ENCODE peak calls at places on chromosomes 12 and 14, in seven cellular contexts. A is GM12878, O is ovary, M is transverse colon, S is adrenal gland, R is RWPE2, H is breast epithelium. X is an unnamed sample.

GRCh38 chr14:69312608-69313007 is 52.6 kb downstream of the GALNT16 start:
- DNase-seq in H (peak), A (no peak), M (no peak), S (no peak), O (no peak), R (peak), X (no peak)

GRCh38 chr12:63937381-63938168 is 93.1 kb downstream of the SRGAP1 start:
- DNase-seq in O (no peak), S (no peak), A (no peak), H (no peak), M (no peak), R (no peak), X (no peak)

GRCh38 chr12:127145929-127146789 is 1120.8 kb upstream of the TMEM132C start:
- DNase-seq in O (peak), H (no peak), S (peak), R (no peak), M (peak), A (no peak), X (no peak)

GRCh38 chr12:128976120-128976519 is 122.8 kb downstream of the GLT1D1 start:
- DNase-seq in O (no peak), R (no peak), M (peak), S (no peak), A (no peak), H (no peak), X (peak)

GRCh38 chr12:49043856-49044258 is 16.7 kb downstream of the KMT2D start:
- DNase-seq in A (no peak), M (peak), H (no peak), S (peak), O (peak), R (peak), X (peak)

GRCh38 chr12:54591001-54591591 is 2.6 kb upstream of the PPP1R1A start:
- DNase-seq in M (peak), A (no peak), H (no peak), O (no peak), S (no peak), R (no peak), X (no peak)

GRCh38 chr12:24561882-24562760 is 386.8 kb downstream of the BCAT1 start:
- DNase-seq in A (no peak), H (no peak), S (peak), M (peak), O (peak), R (no peak), X (peak)

GRCh38 chr12:114165921-114166320 is 199.8 kb upstream of the RBM19 start:
- DNase-seq in H (no peak), M (no peak), O (no peak), R (no peak), A (no peak), S (no peak), X (no peak)

GRCh38 chr12:113688313-113688712 is 216.6 kb upstream of the LHX5 start:
- DNase-seq in H (no peak), S (no peak), M (no peak), A (no peak), R (no peak), O (no peak), X (no peak)

GRCh38 chr12:67568055-67568454 is 80.5 kb upstream of the DYRK2 start:
- DNase-seq in O (no peak), A (no peak), R (no peak), H (no peak), M (no peak), S (no peak), X (no peak)

GRCh38 chr14:69693145-69693544 is 73.8 kb upstream of the SRSF5 start:
- DNase-seq in R (no peak), H (no peak), S (peak), O (peak), A (no peak), M (peak), X (peak)

GRCh38 chr12:78641837-78642423 is 222.6 kb upstream of the SYT1 start:
- DNase-seq in A (no peak), M (no peak), R (no peak), O (no peak), S (no peak), H (no peak), X (no peak)

GRCh38 chr12:51910691-51911090 is 3.4 kb downstream of the ACVRL1 start:
- DNase-seq in A (no peak), O (no peak), S (no peak), R (no peak), M (no peak), H (no peak), X (no peak)

GRCh38 chr12:52455818-52456217 is 3.9 kb upstream of the KRT6B start:
- DNase-seq in H (no peak), R (no peak), O (no peak), M (no peak), S (no peak), A (no peak), X (no peak)

GRCh38 chr14:67391266-67391665 is 20.7 kb downstream of the PLEK2 start:
- DNase-seq in M (no peak), O (no peak), S (no peak), H (no peak), A (no peak), R (no peak), X (no peak)

GRCh38 chr12:103560604-103561101 is 26.4 kb upstream of the STAB2 start:
- DNase-seq in A (no peak), H (no peak), O (no peak), M (no peak), R (peak), S (no peak), X (no peak)

GRCh38 chr14:91387135-91387849 is 30.3 kb downstream of the CCDC88C start:
- DNase-seq in H (no peak), S (no peak), R (no peak), M (no peak), O (no peak), A (no peak), X (no peak)

GRCh38 chr14:97456958-97457357 is 659.8 kb downstream of the VRK1 start:
- DNase-seq in R (no peak), M (no peak), O (no peak), S (no peak), A (no peak), H (no peak), X (peak)

GRCh38 chr12:12598864-12599263 is 12.8 kb upstream of the CREBL2 start:
- DNase-seq in A (no peak), H (no peak), S (no peak), M (no peak), R (no peak), O (no peak), X (no peak)

GRCh38 chr12:116236986-116237385 is 40.5 kb downstream of the MED13L start:
- DNase-seq in S (no peak), M (no peak), R (no peak), H (no peak), A (no peak), O (no peak), X (no peak)

GRCh38 chr12:2791086-2791485 is 3.7 kb upstream of the FKBP4 start:
- DNase-seq in S (peak), R (peak), H (no peak), O (no peak), M (no peak), A (no peak), X (no peak)

GRCh38 chr12:109967383-109968031 is 28.7 kb downstream of the GIT2 start:
- DNase-seq in A (no peak), M (no peak), H (no peak), O (no peak), S (peak), R (no peak), X (no peak)

GRCh38 chr14:63614964-63615363 is 26.7 kb downstream of the WDR89 start:
- DNase-seq in O (no peak), M (no peak), R (no peak), S (no peak), A (no peak), H (no peak), X (no peak)

GRCh38 chr12:21998782-21999181 is 47.2 kb upstream of the CMAS start:
- DNase-seq in H (no peak), O (no peak), A (no peak), R (no peak), S (no peak), M (no peak), X (no peak)

GRCh38 chr12:15756822-15757221 is 32.4 kb downstream of the EPS8 start:
- DNase-seq in R (no peak), A (no peak), M (no peak), H (no peak), S (no peak), O (no peak), X (no peak)

GRCh38 chr12:104737113-104737512 is 221.0 kb downstream of the SLC41A2 start:
- DNase-seq in A (no peak), M (no peak), O (no peak), H (no peak), R (no peak), S (no peak), X (no peak)

GRCh38 chr14:94560782-94561655 is at the start of gene SERPINA4:
- DNase-seq in O (no peak), H (no peak), S (no peak), M (no peak), R (peak), A (no peak), X (no peak)

GRCh38 chr12:116879509-116880212 is 1.6 kb downstream of the HRK start:
- DNase-seq in H (no peak), O (no peak), R (no peak), A (no peak), S (no peak), M (peak), X (no peak)

GRCh38 chr14:47826809-47827208 is 151.4 kb upstream of the MDGA2 start:
- DNase-seq in M (no peak), H (no peak), O (no peak), A (no peak), R (no peak), S (no peak), X (no peak)

GRCh38 chr12:124866883-124867232 is 3.2 kb upstream of the SCARB1 start:
- DNase-seq in S (peak), H (no peak), R (no peak), A (no peak), O (no peak), M (no peak), X (no peak)

GRCh38 chr12:127297327-127297726 is 969.6 kb upstream of the TMEM132C start:
- DNase-seq in R (no peak), H (no peak), A (no peak), O (no peak), S (no peak), M (no peak), X (no peak)

GRCh38 chr14:105840266-105841021 is 314.1 kb downstream of the TMEM121 start:
- DNase-seq in M (no peak), H (no peak), S (peak), R (peak), O (no peak), A (no peak), X (no peak)

GRCh38 chr14:33563492-33563891 is 387.4 kb downstream of the EGLN3 start:
- DNase-seq in O (no peak), A (no peak), H (no peak), M (no peak), R (no peak), S (no peak), X (no peak)

GRCh38 chr14:68463705-68464104 is 329.2 kb downstream of the ZFP36L1 start:
- DNase-seq in H (no peak), R (no peak), M (no peak), S (no peak), A (no peak), O (no peak), X (no peak)

GRCh38 chr14:74140374-74140850 is 55.7 kb downstream of the LIN52 start:
- DNase-seq in S (peak), M (peak), H (no peak), A (no peak), O (no peak), R (no peak), X (peak)

GRCh38 chr12:83198291-83198690 is 511.6 kb downstream of the TMTC2 start:
- DNase-seq in O (no peak), S (no peak), H (no peak), M (no peak), R (no peak), A (no peak), X (no peak)

GRCh38 chr12:66733839-66734238 is 55.0 kb upstream of the GRIP1 start:
- DNase-seq in O (no peak), S (no peak), H (no peak), M (no peak), A (no peak), R (no peak), X (no peak)

GRCh38 chr12:48092606-48093005 is 13.3 kb downstream of the SENP1 start:
- DNase-seq in O (no peak), M (no peak), S (no peak), R (no peak), A (no peak), H (no peak), X (no peak)

GRCh38 chr14:45610303-45610702 is 357.3 kb upstream of the MIS18BP1 start:
- DNase-seq in M (no peak), H (no peak), S (no peak), R (no peak), O (no peak), A (no peak), X (peak)
- TF ChIP-seq CTCF in M (peak), H (peak), S (no peak), R (peak), O (no peak), A (no peak), X (no peak)

GRCh38 chr12:122183588-122183940 is 641 bp downstream of the LRRC43 start:
- DNase-seq in S (no peak), O (no peak), M (no peak), R (no peak), H (no peak), A (no peak), X (no peak)
- H3K4me3 ChIP-seq in S (peak), O (peak), M (peak), R (no peak), H (peak), A (no peak), X (no peak)

GRCh38 chr14:78673845-78674244 is 503.7 kb downstream of the NRXN3 start:
- DNase-seq in H (no peak), R (no peak), M (no peak), O (no peak), S (no peak), A (no peak), X (no peak)
- TF ChIP-seq CTCF in H (no peak), R (no peak), M (no peak), O (no peak), S (no peak), A (no peak), X (no peak)

DNA sequence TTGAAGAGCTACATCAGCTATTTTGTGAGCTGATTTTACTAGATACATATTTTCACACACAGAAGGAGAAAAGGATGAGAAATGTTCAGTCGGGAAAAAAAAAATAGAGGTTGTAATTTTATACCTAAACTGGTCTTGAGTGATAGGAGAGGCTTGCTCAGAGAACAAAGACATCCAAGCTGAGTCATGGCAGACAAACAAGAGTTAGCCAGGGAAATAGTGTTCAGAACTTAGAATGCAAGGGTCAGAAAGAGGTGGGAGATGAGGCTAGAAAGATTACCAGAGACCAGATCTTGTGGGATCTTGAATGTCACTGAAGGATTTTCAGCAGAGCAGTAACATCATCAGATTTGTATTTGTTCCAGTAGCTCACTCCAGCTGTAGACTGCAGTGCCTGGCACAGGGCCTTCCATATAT is 121.9 kb upstream of the ATF1 start:
- DNase-seq in H (no peak), R (no peak), S (no peak), O (no peak), A (no peak), M (no peak), X (no peak)
- H3K4me3 ChIP-seq in H (no peak), R (no peak), S (no peak), O (no peak), A (no peak), M (no peak), X (no peak)

DNA sequence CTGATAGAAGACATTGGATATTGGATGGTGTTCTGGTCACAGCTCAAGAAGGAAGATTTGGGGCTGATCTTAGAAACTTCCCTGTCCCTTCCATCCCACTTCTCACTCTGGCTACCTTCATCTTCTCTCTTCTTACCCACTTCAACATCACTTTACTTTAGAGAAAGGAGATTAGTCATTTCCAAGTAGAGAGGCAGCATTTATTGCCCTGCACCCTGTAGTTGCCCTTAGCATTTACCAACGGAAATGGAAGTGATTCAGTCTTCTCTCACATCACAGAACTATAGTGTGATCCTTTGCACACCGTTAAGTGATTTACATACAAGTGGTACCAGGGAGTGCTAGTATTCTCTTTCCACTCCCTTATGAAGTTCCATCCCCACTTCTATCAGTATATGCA is 52.4 kb downstream of the PHLDA1 start:
- DNase-seq in M (no peak), O (no peak), S (no peak), R (no peak), H (no peak), A (no peak), X (peak)
- TF ChIP-seq CTCF in M (no peak), O (no peak), S (no peak), R (no peak), H (no peak), A (no peak), X (no peak)

DNA sequence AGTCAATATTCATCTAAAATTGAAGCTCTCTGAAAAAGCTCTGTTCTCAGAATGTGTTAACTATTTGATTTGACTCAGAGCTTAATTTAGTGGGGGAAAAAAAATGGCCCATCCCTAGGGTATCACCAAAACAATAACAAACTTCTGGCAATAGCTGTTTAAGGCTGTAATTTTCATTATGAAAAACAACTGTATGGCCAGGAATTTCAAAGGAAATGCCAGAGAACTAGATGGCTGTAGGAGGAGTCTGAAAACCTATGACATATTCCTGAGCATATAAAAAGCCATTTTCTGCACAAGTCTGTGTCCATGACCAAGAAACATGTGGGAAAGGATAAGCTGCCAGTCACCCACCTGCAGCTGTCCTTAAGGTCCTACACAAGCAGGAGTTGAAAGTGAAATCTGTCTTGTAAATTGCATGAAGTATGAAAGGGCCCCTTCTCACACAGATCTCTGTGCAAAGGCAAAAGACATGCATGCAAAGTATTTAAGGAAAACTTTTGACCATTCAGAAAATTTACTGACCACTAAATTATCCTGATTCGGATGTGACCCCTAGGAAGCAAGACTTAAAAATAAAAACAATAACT is 299.1 kb downstream of the BTG1 start:
- DNase-seq in O (no peak), S (no peak), H (no peak), M (no peak), R (no peak), A (no peak), X (peak)
- H3K4me3 ChIP-seq in O (no peak), S (no peak), H (no peak), M (no peak), R (no peak), A (no peak), X (no peak)

GRCh38 chr12:102095677-102096263 is 24.1 kb downstream of the NUP37 start:
- DNase-seq in S (no peak), H (no peak), M (no peak), O (no peak), A (peak), R (no peak), X (peak)
- TF ChIP-seq CTCF in S (no peak), H (no peak), M (peak), O (no peak), A (peak), R (peak), X (peak)

GRCh38 chr14:51092965-51093364 is 1.9 kb downstream of the TRIM9 start:
- DNase-seq in R (no peak), A (no peak), O (no peak), M (no peak), S (no peak), H (no peak), X (no peak)
- H3K4me3 ChIP-seq in R (no peak), A (no peak), O (no peak), M (peak), S (no peak), H (peak), X (no peak)

DNA sequence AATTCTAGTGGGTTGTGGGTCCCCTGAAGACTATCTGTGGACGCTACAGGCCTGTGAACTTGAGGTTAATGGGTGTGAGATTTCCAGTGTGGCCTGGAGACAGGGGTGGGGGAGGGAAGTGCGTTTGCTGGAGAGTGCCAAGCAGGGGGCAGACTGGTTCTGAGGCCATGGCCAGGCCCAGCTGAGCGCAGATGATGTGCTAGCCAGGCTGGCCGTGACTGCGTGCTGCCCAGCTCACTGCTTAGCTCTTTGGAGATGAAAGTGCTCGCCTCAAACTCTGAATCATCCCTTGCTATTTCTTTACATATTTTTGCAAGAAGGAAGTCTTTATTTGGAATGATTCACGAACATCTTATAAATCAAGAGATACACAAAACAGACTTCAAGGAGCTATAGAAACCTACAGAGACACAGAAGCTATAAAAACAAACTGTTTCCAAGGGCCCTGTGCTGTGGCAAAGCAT is 75.3 kb upstream of the PLEKHG3 start:
- DNase-seq in H (no peak), O (no peak), S (peak), M (peak), A (no peak), R (peak), X (no peak)
- TF ChIP-seq CTCF in H (no peak), O (no peak), S (no peak), M (no peak), A (no peak), R (no peak), X (no peak)

DNA sequence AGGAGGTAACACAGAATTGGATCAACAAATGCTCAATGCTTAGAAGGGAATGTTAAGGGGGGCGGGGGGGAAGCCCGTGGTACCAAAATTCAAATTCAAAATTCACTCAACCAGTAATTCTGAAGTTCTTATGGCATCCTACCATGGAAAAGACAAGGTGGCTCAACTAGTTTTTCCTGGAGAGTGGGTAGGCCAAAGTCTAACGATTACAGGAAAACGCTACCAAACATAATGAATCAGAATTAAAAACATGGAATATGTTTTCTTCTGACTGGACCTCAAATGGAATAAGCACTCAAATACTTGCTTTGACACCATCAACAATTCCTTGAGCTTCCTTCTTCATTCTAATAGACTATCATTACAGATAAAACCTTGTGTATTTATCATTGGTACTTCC is 2.3 kb downstream of the NACA start:
- DNase-seq in M (no peak), H (no peak), A (no peak), R (no peak), S (no peak), O (no peak), X (no peak)
- H3K4me3 ChIP-seq in M (peak), H (peak), A (peak), R (peak), S (peak), O (no peak), X (peak)